ENCODE peak calls at places on chromosomes 7 and 10, in ten cellular contexts. One of them, this sample, is unnamed.

GRCh38 chr10:130194194-130194990 is 58.2 kb downstream of the GLRX3 start:
- DNase-seq in GM23338: no peak
- DNase-seq in right lobe of liver: no peak
- DNase-seq in GM12865: no peak
- DNase-seq in skeletal muscle cell: no peak
- DNase-seq in PC-9: no peak
- DNase-seq in hepatocyte: no peak
- DNase-seq in AG09309: no peak
- DNase-seq in astrocyte of the spinal cord: no peak
- DNase-seq in heart left ventricle: no peak
- DNase-seq in this sample: no peak

GRCh38 chr7:92415225-92415624 is 32.1 kb upstream of the GATAD1 start:
- DNase-seq in astrocyte of the spinal cord: no peak
- DNase-seq in right lobe of liver: no peak
- DNase-seq in hepatocyte: no peak
- DNase-seq in GM12865: no peak
- DNase-seq in GM23338: no peak
- DNase-seq in AG09309: no peak
- DNase-seq in heart left ventricle: no peak
- DNase-seq in skeletal muscle cell: no peak
- DNase-seq in PC-9: no peak
- DNase-seq in this sample: no peak

GRCh38 chr10:132301371-132302330 is 6.1 kb downstream of the STK32C start:
- DNase-seq in skeletal muscle cell: no peak
- DNase-seq in AG09309: no peak
- DNase-seq in heart left ventricle: peak
- DNase-seq in GM12865: no peak
- DNase-seq in PC-9: no peak
- DNase-seq in hepatocyte: no peak
- DNase-seq in GM23338: no peak
- DNase-seq in right lobe of liver: no peak
- DNase-seq in astrocyte of the spinal cord: no peak
- DNase-seq in this sample: no peak

GRCh38 chr7:98870071-98870651 is 347 bp upstream of the TMEM130 start:
- DNase-seq in AG09309: no peak
- DNase-seq in right lobe of liver: no peak
- DNase-seq in heart left ventricle: peak
- DNase-seq in skeletal muscle cell: no peak
- DNase-seq in GM23338: peak
- DNase-seq in astrocyte of the spinal cord: no peak
- DNase-seq in PC-9: peak
- DNase-seq in hepatocyte: peak
- DNase-seq in GM12865: peak
- DNase-seq in this sample: peak

GRCh38 chr7:116271980-116272886 is 61.9 kb downstream of the TES start:
- DNase-seq in astrocyte of the spinal cord: peak
- DNase-seq in PC-9: peak
- DNase-seq in heart left ventricle: peak
- DNase-seq in GM23338: no peak
- DNase-seq in hepatocyte: peak
- DNase-seq in AG09309: peak
- DNase-seq in skeletal muscle cell: peak
- DNase-seq in GM12865: peak
- DNase-seq in right lobe of liver: no peak
- DNase-seq in this sample: no peak

GRCh38 chr10:131816941-131817700 is 83.7 kb upstream of the PPP2R2D start:
- DNase-seq in GM12865: no peak
- DNase-seq in GM23338: no peak
- DNase-seq in astrocyte of the spinal cord: no peak
- DNase-seq in heart left ventricle: no peak
- DNase-seq in AG09309: no peak
- DNase-seq in PC-9: no peak
- DNase-seq in skeletal muscle cell: no peak
- DNase-seq in right lobe of liver: no peak
- DNase-seq in hepatocyte: no peak
- DNase-seq in this sample: no peak

GRCh38 chr10:79487296-79488194 is 24.8 kb upstream of the EIF5AL1 start:
- DNase-seq in GM12865: peak
- DNase-seq in right lobe of liver: peak
- DNase-seq in heart left ventricle: peak
- DNase-seq in astrocyte of the spinal cord: peak
- DNase-seq in AG09309: no peak
- DNase-seq in skeletal muscle cell: no peak
- DNase-seq in hepatocyte: peak
- DNase-seq in PC-9: no peak
- DNase-seq in GM23338: peak
- DNase-seq in this sample: no peak

GRCh38 chr10:21771219-21771618 is 232.3 kb downstream of the DNAJC1 start:
- DNase-seq in skeletal muscle cell: no peak
- DNase-seq in PC-9: no peak
- DNase-seq in right lobe of liver: no peak
- DNase-seq in GM12865: no peak
- DNase-seq in AG09309: no peak
- DNase-seq in hepatocyte: no peak
- DNase-seq in GM23338: no peak
- DNase-seq in heart left ventricle: no peak
- DNase-seq in astrocyte of the spinal cord: no peak
- DNase-seq in this sample: no peak

GRCh38 chr7:2924866-2925840 is 81.0 kb upstream of the GNA12 start:
- DNase-seq in skeletal muscle cell: no peak
- DNase-seq in GM23338: no peak
- DNase-seq in AG09309: no peak
- DNase-seq in heart left ventricle: no peak
- DNase-seq in PC-9: no peak
- DNase-seq in hepatocyte: no peak
- DNase-seq in GM12865: no peak
- DNase-seq in right lobe of liver: peak
- DNase-seq in astrocyte of the spinal cord: no peak
- DNase-seq in this sample: no peak

DNA sequence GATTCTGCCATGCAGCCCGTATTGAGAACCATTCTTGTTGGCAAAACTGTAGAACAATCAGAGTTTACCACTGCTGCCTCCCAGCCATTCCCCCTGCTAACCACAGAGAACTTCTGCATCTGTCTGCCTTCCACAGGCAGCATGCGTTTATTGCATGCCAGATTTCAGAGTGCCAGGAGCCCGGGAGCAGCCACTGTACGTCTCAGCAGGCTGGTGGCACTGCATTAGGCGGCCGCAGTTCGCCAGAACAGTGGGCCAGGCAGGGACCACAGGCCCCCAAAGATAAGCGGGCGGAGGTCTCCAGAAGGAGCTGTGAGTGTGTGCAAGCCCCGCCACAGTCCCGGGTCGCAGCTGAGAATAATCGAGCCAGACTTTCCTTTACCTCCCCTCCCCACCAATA is 31.8 kb downstream of the ZNF467 start:
- DNase-seq in skeletal muscle cell: no peak
- DNase-seq in PC-9: no peak
- DNase-seq in hepatocyte: no peak
- DNase-seq in heart left ventricle: no peak
- DNase-seq in GM23338: no peak
- DNase-seq in AG09309: peak
- DNase-seq in astrocyte of the spinal cord: no peak
- DNase-seq in right lobe of liver: no peak
- DNase-seq in GM12865: no peak
- DNase-seq in this sample: peak
- H3K4me3 ChIP-seq in skeletal muscle cell: peak
- H3K4me3 ChIP-seq in PC-9: peak
- H3K4me3 ChIP-seq in hepatocyte: no peak
- H3K4me3 ChIP-seq in heart left ventricle: peak
- H3K4me3 ChIP-seq in GM23338: peak
- H3K4me3 ChIP-seq in AG09309: peak
- H3K4me3 ChIP-seq in astrocyte of the spinal cord: peak
- H3K4me3 ChIP-seq in right lobe of liver: peak
- H3K4me3 ChIP-seq in GM12865: no peak
- H3K4me3 ChIP-seq in this sample: peak

GRCh38 chr7:451255-452229 is 68.1 kb downstream of the PDGFA start:
- DNase-seq in AG09309: no peak
- DNase-seq in skeletal muscle cell: no peak
- DNase-seq in GM12865: peak
- DNase-seq in right lobe of liver: no peak
- DNase-seq in GM23338: peak
- DNase-seq in PC-9: no peak
- DNase-seq in hepatocyte: no peak
- DNase-seq in heart left ventricle: no peak
- DNase-seq in astrocyte of the spinal cord: no peak
- DNase-seq in this sample: no peak
- H3K4me3 ChIP-seq in AG09309: no peak
- H3K4me3 ChIP-seq in skeletal muscle cell: no peak
- H3K4me3 ChIP-seq in GM12865: no peak
- H3K4me3 ChIP-seq in right lobe of liver: no peak
- H3K4me3 ChIP-seq in GM23338: peak
- H3K4me3 ChIP-seq in PC-9: no peak
- H3K4me3 ChIP-seq in hepatocyte: no peak
- H3K4me3 ChIP-seq in heart left ventricle: no peak
- H3K4me3 ChIP-seq in astrocyte of the spinal cord: no peak
- H3K4me3 ChIP-seq in this sample: no peak

GRCh38 chr7:43649755-43650274 is 66.9 kb downstream of the STK17A start:
- DNase-seq in GM12865: peak
- DNase-seq in skeletal muscle cell: no peak
- DNase-seq in astrocyte of the spinal cord: peak
- DNase-seq in hepatocyte: no peak
- DNase-seq in right lobe of liver: no peak
- DNase-seq in AG09309: no peak
- DNase-seq in PC-9: peak
- DNase-seq in GM23338: no peak
- DNase-seq in heart left ventricle: no peak
- DNase-seq in this sample: peak
- H3K4me3 ChIP-seq in GM12865: peak
- H3K4me3 ChIP-seq in skeletal muscle cell: no peak
- H3K4me3 ChIP-seq in astrocyte of the spinal cord: no peak
- H3K4me3 ChIP-seq in hepatocyte: no peak
- H3K4me3 ChIP-seq in right lobe of liver: no peak
- H3K4me3 ChIP-seq in AG09309: no peak
- H3K4me3 ChIP-seq in PC-9: no peak
- H3K4me3 ChIP-seq in GM23338: no peak
- H3K4me3 ChIP-seq in heart left ventricle: no peak
- H3K4me3 ChIP-seq in this sample: peak

GRCh38 chr10:42952358-42952757 is 124.5 kb upstream of the RET start:
- DNase-seq in AG09309: no peak
- DNase-seq in astrocyte of the spinal cord: no peak
- DNase-seq in hepatocyte: peak
- DNase-seq in heart left ventricle: peak
- DNase-seq in PC-9: peak
- DNase-seq in right lobe of liver: peak
- DNase-seq in GM23338: peak
- DNase-seq in GM12865: no peak
- DNase-seq in skeletal muscle cell: no peak
- DNase-seq in this sample: no peak
- H3K4me3 ChIP-seq in AG09309: no peak
- H3K4me3 ChIP-seq in astrocyte of the spinal cord: no peak
- H3K4me3 ChIP-seq in hepatocyte: no peak
- H3K4me3 ChIP-seq in heart left ventricle: no peak
- H3K4me3 ChIP-seq in PC-9: no peak
- H3K4me3 ChIP-seq in right lobe of liver: no peak
- H3K4me3 ChIP-seq in GM23338: peak
- H3K4me3 ChIP-seq in GM12865: no peak
- H3K4me3 ChIP-seq in skeletal muscle cell: no peak
- H3K4me3 ChIP-seq in this sample: no peak

DNA sequence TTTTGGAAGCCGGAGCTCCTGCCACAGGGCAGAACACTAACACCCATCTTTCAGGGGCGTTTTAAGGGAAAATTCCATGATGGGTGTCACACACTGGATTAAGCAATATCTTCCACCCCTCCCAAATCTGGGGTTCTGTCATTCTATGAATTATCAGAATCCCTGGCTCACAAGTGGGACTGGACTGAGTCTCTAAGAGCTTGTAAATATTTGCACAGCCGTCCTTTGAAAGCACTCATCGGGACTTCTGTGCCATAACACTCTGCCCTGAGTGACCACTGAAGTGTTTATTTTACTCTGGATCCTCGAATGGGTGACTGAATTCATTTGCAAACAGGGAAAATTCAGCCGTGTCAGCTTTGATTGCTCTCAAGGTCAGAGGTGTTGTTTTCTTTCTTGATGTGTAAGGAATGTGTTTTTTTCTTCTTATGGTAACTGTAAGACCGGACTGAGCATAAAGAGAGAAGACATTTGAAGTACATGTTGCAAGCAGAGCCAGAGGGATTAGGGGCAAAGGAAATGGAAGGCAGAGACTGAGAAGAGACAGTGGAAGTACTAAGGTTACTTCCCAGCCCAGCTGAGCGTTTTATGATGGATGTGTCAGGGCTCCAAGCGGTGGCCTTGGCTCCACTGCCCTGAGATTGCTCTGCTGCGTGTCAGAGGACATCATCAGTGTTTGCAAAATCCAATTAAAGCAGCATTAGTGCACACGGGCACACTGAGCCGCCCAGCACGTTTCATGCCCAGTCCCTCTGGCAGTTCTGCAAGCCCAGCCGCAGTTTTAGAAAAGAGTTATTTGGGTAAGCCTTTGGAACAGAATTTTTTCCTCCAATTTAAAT is 17.7 kb upstream of the GTPBP4 start:
- DNase-seq in GM23338: no peak
- DNase-seq in right lobe of liver: no peak
- DNase-seq in astrocyte of the spinal cord: no peak
- DNase-seq in AG09309: no peak
- DNase-seq in PC-9: peak
- DNase-seq in heart left ventricle: no peak
- DNase-seq in skeletal muscle cell: no peak
- DNase-seq in hepatocyte: peak
- DNase-seq in GM12865: no peak
- DNase-seq in this sample: no peak
- H3K4me3 ChIP-seq in GM23338: no peak
- H3K4me3 ChIP-seq in right lobe of liver: no peak
- H3K4me3 ChIP-seq in astrocyte of the spinal cord: no peak
- H3K4me3 ChIP-seq in AG09309: no peak
- H3K4me3 ChIP-seq in PC-9: no peak
- H3K4me3 ChIP-seq in heart left ventricle: no peak
- H3K4me3 ChIP-seq in skeletal muscle cell: no peak
- H3K4me3 ChIP-seq in hepatocyte: no peak
- H3K4me3 ChIP-seq in GM12865: no peak
- H3K4me3 ChIP-seq in this sample: no peak

This sample was measured in Jurkat, Clone E6-1.